ENCODE peak calls at places on chromosomes 4 and X, in four cellular contexts. One of them, this sample, is unnamed.

GRCh38 chr4:54637325-54637724 is 20.4 kb upstream of the KIT start:
- DNase-seq in fibroblast of mammary gland: no peak
- DNase-seq in kidney epithelial cell: no peak
- DNase-seq in AG09309: no peak
- DNase-seq in this sample: no peak

GRCh38 chr4:3789587-3789986 is 23.4 kb downstream of the ADRA2C start:
- DNase-seq in fibroblast of mammary gland: no peak
- DNase-seq in kidney epithelial cell: no peak
- DNase-seq in AG09309: no peak
- DNase-seq in this sample: no peak

GRCh38 chr4:40055873-40056721 is 553 bp upstream of the N4BP2 start:
- DNase-seq in fibroblast of mammary gland: peak
- DNase-seq in kidney epithelial cell: no peak
- DNase-seq in AG09309: peak
- DNase-seq in this sample: peak

GRCh38 chr4:14802596-14802995 is 199.7 kb upstream of the CPEB2 start:
- DNase-seq in fibroblast of mammary gland: no peak
- DNase-seq in kidney epithelial cell: no peak
- DNase-seq in AG09309: no peak
- DNase-seq in this sample: no peak

GRCh38 chrX:118872102-118872566 is 48.5 kb downstream of the ZCCHC12 start:
- DNase-seq in fibroblast of mammary gland: peak
- DNase-seq in kidney epithelial cell: no peak
- DNase-seq in AG09309: no peak
- DNase-seq in this sample: no peak

GRCh38 chrX:37603938-37604409 is 32.5 kb downstream of the LANCL3 start:
- DNase-seq in fibroblast of mammary gland: no peak
- DNase-seq in kidney epithelial cell: no peak
- DNase-seq in AG09309: no peak
- DNase-seq in this sample: no peak

GRCh38 chr4:30756553-30756952 is 36.4 kb downstream of the PCDH7 start:
- DNase-seq in fibroblast of mammary gland: no peak
- DNase-seq in kidney epithelial cell: no peak
- DNase-seq in AG09309: no peak
- DNase-seq in this sample: no peak

GRCh38 chr4:122806981-122807679 is 19.5 kb upstream of the FGF2 start:
- DNase-seq in fibroblast of mammary gland: peak
- DNase-seq in kidney epithelial cell: no peak
- DNase-seq in AG09309: no peak
- DNase-seq in this sample: no peak

GRCh38 chr4:140930556-140930955 is 174.4 kb upstream of the TBC1D9 start:
- DNase-seq in fibroblast of mammary gland: no peak
- DNase-seq in kidney epithelial cell: no peak
- DNase-seq in AG09309: no peak
- DNase-seq in this sample: no peak

GRCh38 chrX:107629533-107629909 is 1.2 kb downstream of the PRPS1 start:
- DNase-seq in fibroblast of mammary gland: peak
- DNase-seq in kidney epithelial cell: no peak
- DNase-seq in AG09309: no peak
- DNase-seq in this sample: no peak

GRCh38 chrX:105126201-105126600 is 94.3 kb downstream of the TEX13A start:
- DNase-seq in fibroblast of mammary gland: peak
- DNase-seq in kidney epithelial cell: no peak
- DNase-seq in AG09309: no peak
- DNase-seq in this sample: no peak

GRCh38 chr4:119536572-119537528 is 91.8 kb downstream of the PDE5A start:
- DNase-seq in fibroblast of mammary gland: peak
- DNase-seq in kidney epithelial cell: no peak
- DNase-seq in AG09309: peak
- DNase-seq in this sample: no peak

GRCh38 chr4:85474818-85475630 is at the start of gene ARHGAP24:
- DNase-seq in fibroblast of mammary gland: peak
- DNase-seq in kidney epithelial cell: peak
- DNase-seq in AG09309: peak
- DNase-seq in this sample: peak

GRCh38 chr4:69054578-69055200 is 41.6 kb upstream of the UGT2B7 start:
- DNase-seq in fibroblast of mammary gland: peak
- DNase-seq in kidney epithelial cell: peak
- DNase-seq in AG09309: no peak
- DNase-seq in this sample: no peak

GRCh38 chr4:189802884-189803283 is 137.8 kb upstream of the FRG1 start:
- DNase-seq in fibroblast of mammary gland: no peak
- DNase-seq in kidney epithelial cell: no peak
- DNase-seq in AG09309: no peak
- DNase-seq in this sample: no peak

GRCh38 chrX:47283015-47283771 is 50.4 kb downstream of the USP11 start:
- DNase-seq in fibroblast of mammary gland: peak
- DNase-seq in kidney epithelial cell: no peak
- DNase-seq in AG09309: no peak
- DNase-seq in this sample: peak

GRCh38 chr4:128450326-128451120 is 162.9 kb upstream of the PGRMC2 start:
- DNase-seq in fibroblast of mammary gland: no peak
- DNase-seq in kidney epithelial cell: no peak
- DNase-seq in AG09309: no peak
- DNase-seq in this sample: no peak

GRCh38 chrX:95764972-95765451 is 919.6 kb upstream of the DIAPH2 start:
- DNase-seq in fibroblast of mammary gland: peak
- DNase-seq in kidney epithelial cell: no peak
- DNase-seq in AG09309: no peak
- DNase-seq in this sample: peak

GRCh38 chrX:102339312-102340298 is 92.6 kb downstream of the NXF2 start:
- DNase-seq in fibroblast of mammary gland: no peak
- DNase-seq in kidney epithelial cell: no peak
- DNase-seq in AG09309: no peak
- DNase-seq in this sample: no peak

GRCh38 chr4:172546782-172547181 is 621.8 kb upstream of the GALNT7 start:
- DNase-seq in fibroblast of mammary gland: no peak
- DNase-seq in kidney epithelial cell: no peak
- DNase-seq in AG09309: no peak
- DNase-seq in this sample: no peak

GRCh38 chrX:69027181-69028005 is 137.9 kb downstream of the PJA1 start:
- DNase-seq in fibroblast of mammary gland: peak
- DNase-seq in kidney epithelial cell: peak
- DNase-seq in AG09309: no peak
- DNase-seq in this sample: peak

GRCh38 chr4:110515676-110516075 is 39.7 kb downstream of the ENPEP start:
- DNase-seq in fibroblast of mammary gland: no peak
- DNase-seq in kidney epithelial cell: no peak
- DNase-seq in AG09309: no peak
- DNase-seq in this sample: no peak

GRCh38 chr4:84796388-84796787 is 170.1 kb downstream of the WDFY3 start:
- DNase-seq in fibroblast of mammary gland: no peak
- DNase-seq in kidney epithelial cell: no peak
- DNase-seq in AG09309: no peak
- DNase-seq in this sample: no peak

GRCh38 chr4:76606662-76607265 is 171.7 kb downstream of the SHROOM3 start:
- DNase-seq in fibroblast of mammary gland: peak
- DNase-seq in kidney epithelial cell: no peak
- DNase-seq in AG09309: no peak
- DNase-seq in this sample: no peak

GRCh38 chr4:145694929-145695328 is 15.0 kb downstream of the C4orf51 start:
- DNase-seq in fibroblast of mammary gland: peak
- DNase-seq in kidney epithelial cell: no peak
- DNase-seq in AG09309: no peak
- DNase-seq in this sample: no peak

GRCh38 chr4:25993564-25994185 is 79.7 kb downstream of the SMIM20 start:
- DNase-seq in fibroblast of mammary gland: peak
- DNase-seq in kidney epithelial cell: no peak
- DNase-seq in AG09309: no peak
- DNase-seq in this sample: peak

GRCh38 chrX:23012162-23012561 is 12.4 kb downstream of the DDX53 start:
- DNase-seq in fibroblast of mammary gland: no peak
- DNase-seq in kidney epithelial cell: no peak
- DNase-seq in AG09309: no peak
- DNase-seq in this sample: no peak

GRCh38 chr4:161869511-161869910 is 294.3 kb downstream of the FSTL5 start:
- DNase-seq in fibroblast of mammary gland: no peak
- DNase-seq in kidney epithelial cell: no peak
- DNase-seq in AG09309: no peak
- DNase-seq in this sample: no peak

GRCh38 chr4:75654905-75655304 is 18.3 kb downstream of the G3BP2 start:
- DNase-seq in fibroblast of mammary gland: no peak
- DNase-seq in kidney epithelial cell: no peak
- DNase-seq in AG09309: no peak
- DNase-seq in this sample: no peak

GRCh38 chrX:38311743-38312142 is 15.6 kb downstream of the RPGR start:
- DNase-seq in fibroblast of mammary gland: no peak
- DNase-seq in kidney epithelial cell: no peak
- DNase-seq in AG09309: no peak
- DNase-seq in this sample: no peak

GRCh38 chrX:2545144-2545543 is 44.4 kb upstream of the DHRSX start:
- DNase-seq in fibroblast of mammary gland: no peak
- DNase-seq in kidney epithelial cell: no peak
- DNase-seq in AG09309: no peak
- DNase-seq in this sample: no peak

GRCh38 chr4:158280856-158281255 is 70.6 kb downstream of the TMEM144 start:
- DNase-seq in fibroblast of mammary gland: peak
- DNase-seq in kidney epithelial cell: no peak
- DNase-seq in AG09309: no peak
- DNase-seq in this sample: no peak

GRCh38 chrX:77440310-77440709 is 6.9 kb upstream of the FGF16 start:
- DNase-seq in fibroblast of mammary gland: no peak
- DNase-seq in kidney epithelial cell: no peak
- DNase-seq in AG09309: no peak
- DNase-seq in this sample: no peak

GRCh38 chrX:99798951-99799350 is 611.1 kb downstream of the PCDH19 start:
- DNase-seq in fibroblast of mammary gland: no peak
- DNase-seq in kidney epithelial cell: no peak
- DNase-seq in AG09309: no peak
- DNase-seq in this sample: no peak

GRCh38 chr4:8645753-8646124 is 53.2 kb downstream of the CPZ start:
- DNase-seq in fibroblast of mammary gland: no peak
- DNase-seq in kidney epithelial cell: no peak
- DNase-seq in AG09309: no peak
- DNase-seq in this sample: no peak

GRCh38 chr4:16031554-16032381 is 52.1 kb downstream of the PROM1 start:
- DNase-seq in fibroblast of mammary gland: no peak
- DNase-seq in kidney epithelial cell: no peak
- DNase-seq in AG09309: no peak
- DNase-seq in this sample: no peak

GRCh38 chrX:20063716-20064351 is 52.9 kb downstream of the MAP7D2 start:
- DNase-seq in fibroblast of mammary gland: peak
- DNase-seq in kidney epithelial cell: no peak
- DNase-seq in AG09309: no peak
- DNase-seq in this sample: no peak

GRCh38 chrX:78513996-78514745 is 145.0 kb downstream of the RTL3 start:
- DNase-seq in fibroblast of mammary gland: no peak
- DNase-seq in kidney epithelial cell: no peak
- DNase-seq in AG09309: no peak
- DNase-seq in this sample: no peak

GRCh38 chr4:99879458-99879857 is 14.8 kb downstream of the LAMTOR3 start:
- DNase-seq in fibroblast of mammary gland: no peak
- DNase-seq in kidney epithelial cell: no peak
- DNase-seq in AG09309: no peak
- DNase-seq in this sample: no peak
- TF ChIP-seq CTCF in fibroblast of mammary gland: no peak
- TF ChIP-seq CTCF in kidney epithelial cell: no peak
- TF ChIP-seq CTCF in AG09309: no peak
- TF ChIP-seq CTCF in this sample: no peak

GRCh38 chr4:93788712-93789111 is 39.8 kb upstream of the ATOH1 start:
- DNase-seq in fibroblast of mammary gland: peak
- DNase-seq in kidney epithelial cell: no peak
- DNase-seq in AG09309: no peak
- DNase-seq in this sample: peak
- TF ChIP-seq CTCF in fibroblast of mammary gland: peak
- TF ChIP-seq CTCF in kidney epithelial cell: peak
- TF ChIP-seq CTCF in AG09309: peak
- TF ChIP-seq CTCF in this sample: no peak

DNA sequence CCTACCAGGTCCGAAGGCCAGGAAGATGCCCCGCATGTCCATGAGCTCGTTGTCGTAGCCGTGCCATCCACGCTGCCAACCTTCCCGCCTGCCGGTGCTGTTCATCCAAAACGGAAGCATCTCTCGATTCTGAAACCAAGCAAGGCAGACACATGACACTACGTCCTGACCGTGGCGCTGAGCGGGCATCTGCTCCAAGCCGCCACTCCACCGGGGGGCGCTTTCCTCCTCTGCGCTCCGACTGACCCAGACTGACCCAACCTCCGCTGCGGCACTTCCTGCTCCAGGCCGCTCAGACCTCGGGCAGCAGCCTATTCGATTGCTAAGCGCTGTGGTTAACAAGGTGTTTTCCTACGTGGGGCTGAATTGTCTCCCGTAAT is 120.4 kb downstream of the ENPP6 start:
- DNase-seq in fibroblast of mammary gland: peak
- DNase-seq in kidney epithelial cell: no peak
- DNase-seq in AG09309: no peak
- DNase-seq in this sample: peak
- TF ChIP-seq CTCF in fibroblast of mammary gland: peak
- TF ChIP-seq CTCF in kidney epithelial cell: peak
- TF ChIP-seq CTCF in AG09309: peak
- TF ChIP-seq CTCF in this sample: peak

GRCh38 chr4:151644625-151645024 is 116.2 kb downstream of the GATB start:
- DNase-seq in fibroblast of mammary gland: no peak
- DNase-seq in kidney epithelial cell: no peak
- DNase-seq in AG09309: no peak
- DNase-seq in this sample: no peak
- TF ChIP-seq CTCF in fibroblast of mammary gland: peak
- TF ChIP-seq CTCF in kidney epithelial cell: peak
- TF ChIP-seq CTCF in AG09309: peak
- TF ChIP-seq CTCF in this sample: peak

GRCh38 chr4:1539132-1539755 is 133.0 kb upstream of the NKX1-1 start:
- DNase-seq in fibroblast of mammary gland: no peak
- DNase-seq in kidney epithelial cell: no peak
- DNase-seq in AG09309: no peak
- DNase-seq in this sample: no peak

GRCh38 chr4:1538096-1538410 is 131.8 kb upstream of the NKX1-1 start:
- DNase-seq in fibroblast of mammary gland: no peak
- DNase-seq in kidney epithelial cell: no peak
- DNase-seq in AG09309: no peak
- DNase-seq in this sample: no peak

GRCh38 chr4:1536579-1537409 is 130.6 kb upstream of the NKX1-1 start:
- DNase-seq in fibroblast of mammary gland: no peak
- DNase-seq in kidney epithelial cell: no peak
- DNase-seq in AG09309: no peak
- DNase-seq in this sample: no peak

GRCh38 chr4:1535926-1536578 is 129.8 kb upstream of the NKX1-1 start:
- DNase-seq in fibroblast of mammary gland: no peak
- DNase-seq in kidney epithelial cell: no peak
- DNase-seq in AG09309: no peak
- DNase-seq in this sample: no peak

GRCh38 chr4:1537410-1538095 is 131.3 kb upstream of the NKX1-1 start:
- DNase-seq in fibroblast of mammary gland: no peak
- DNase-seq in kidney epithelial cell: no peak
- DNase-seq in AG09309: no peak
- DNase-seq in this sample: no peak
- TF ChIP-seq CTCF in fibroblast of mammary gland: no peak
- TF ChIP-seq CTCF in kidney epithelial cell: no peak
- TF ChIP-seq CTCF in AG09309: no peak
- TF ChIP-seq CTCF in this sample: no peak

GRCh38 chr4:82839624-82840023 is 41.0 kb upstream of the SCD5 start:
- DNase-seq in fibroblast of mammary gland: no peak
- DNase-seq in kidney epithelial cell: no peak
- DNase-seq in AG09309: no peak
- DNase-seq in this sample: no peak

GRCh38 chr4:82833696-82834313 is 35.2 kb upstream of the SCD5 start:
- DNase-seq in fibroblast of mammary gland: peak
- DNase-seq in kidney epithelial cell: peak
- DNase-seq in AG09309: peak
- DNase-seq in this sample: no peak
- TF ChIP-seq CTCF in fibroblast of mammary gland: peak
- TF ChIP-seq CTCF in kidney epithelial cell: no peak
- TF ChIP-seq CTCF in AG09309: peak
- TF ChIP-seq CTCF in this sample: no peak

This sample was measured in GM13976.